ENCODE peak calls at places on chromosomes 12 and 14, in nine cellular contexts. P, C, Z, H, B, D, J, K and E are unnamed samples.
A peak's percentile ranks its signal among the peaks of the same experiment; 100 is the strongest.

GRCh38 chr12:1591029-1591428 is 3.4 kb downstream of the FBXL14 start:
- DNase-seq in P (no peak), Z (no peak), K (no peak), B (no peak), C (no peak), H (no peak), J (no peak), D (peak; percentile 55), E (no peak)

GRCh38 chr12:31832740-31833540 is 104.1 kb upstream of the AMN1 start:
- DNase-seq in C (no peak), P (no peak), K (no peak), H (no peak), Z (peak; percentile 96), J (no peak), D (no peak), B (no peak), E (no peak)

GRCh38 chr12:89259831-89260230 is 92.5 kb downstream of the DUSP6 start:
- DNase-seq in B (no peak), J (no peak), H (no peak), C (no peak), D (no peak), P (no peak), Z (no peak), K (no peak), E (no peak)

GRCh38 chr14:67166450-67166853 is 22.8 kb upstream of the GARIN2 start:
- DNase-seq in J (peak; percentile 49), B (peak; percentile 36), P (peak; percentile 55), K (peak; percentile 56), Z (no peak), H (no peak), D (peak; percentile 59), C (no peak), E (peak; percentile 37)

GRCh38 chr12:45298721-45299120 is 82.8 kb downstream of the ANO6 start:
- DNase-seq in K (no peak), J (no peak), H (no peak), D (no peak), B (no peak), P (no peak), Z (no peak), C (no peak), E (no peak)

GRCh38 chr12:27460471-27460978 is 14.0 kb downstream of the SMCO2 start:
- DNase-seq in Z (peak; percentile 84), P (no peak), B (no peak), H (no peak), J (no peak), D (no peak), K (no peak), C (no peak), E (no peak)

GRCh38 chr14:69398818-69399210 is 322 bp downstream of the SLC39A9 start:
- DNase-seq in H (no peak), D (no peak), Z (no peak), C (no peak), P (no peak), K (no peak), B (no peak), J (no peak), E (no peak)

GRCh38 chr12:47408171-47408871 is 297.5 kb downstream of the RPAP3 start:
- DNase-seq in K (peak; percentile 12), P (no peak), D (peak; percentile 39), C (no peak), J (peak; percentile 2), B (no peak), H (no peak), Z (no peak), E (no peak)

GRCh38 chr12:109680521-109681030 is 33.0 kb upstream of the FAM222A start:
- DNase-seq in J (peak; percentile 16), Z (no peak), B (no peak), P (no peak), D (no peak), K (peak; percentile 19), H (no peak), C (no peak), E (no peak)

GRCh38 chr12:45877069-45877468 is 113.3 kb downstream of the SCAF11 start:
- DNase-seq in J (no peak), K (no peak), B (no peak), D (no peak), H (no peak), P (no peak), C (no peak), Z (no peak), E (no peak)

GRCh38 chr12:2833327-2833726 is 1.5 kb downstream of the NRIP2 start:
- DNase-seq in Z (no peak), J (no peak), K (peak; percentile 75), C (no peak), P (no peak), H (no peak), D (no peak), B (no peak), E (no peak)

GRCh38 chr12:107523760-107524558 is 161.6 kb upstream of the PWP1 start:
- DNase-seq in H (no peak), P (no peak), B (no peak), J (no peak), Z (no peak), K (no peak), D (no peak), C (peak; percentile 61), E (no peak)

GRCh38 chr14:75283162-75283883 is 4.7 kb downstream of the FOS start:
- DNase-seq in P (peak; percentile 72), K (no peak), Z (peak; percentile 50), D (no peak), J (no peak), H (peak; percentile 76), C (peak; percentile 82), B (peak; percentile 76), E (no peak)

GRCh38 chr12:52121848-52122838 is 42.6 kb downstream of the SMIM41 start:
- DNase-seq in H (peak; percentile 91), Z (no peak), B (peak; percentile 62), C (peak; percentile 92), J (peak; percentile 63), K (peak; percentile 31), P (peak; percentile 40), D (peak; percentile 85), E (peak; percentile 74)

GRCh38 chr12:48965447-48965846 is 6.1 kb downstream of the WNT10B start:
- DNase-seq in D (peak; percentile 41), B (no peak), J (peak; percentile 12), C (no peak), K (peak; percentile 44), P (peak; percentile 33), H (no peak), Z (no peak), E (no peak)

GRCh38 chr14:37598973-37599526 is 3.6 kb downstream of the TTC6 start:
- DNase-seq in H (no peak), P (no peak), C (no peak), D (peak; percentile 42), K (no peak), B (no peak), Z (no peak), J (no peak), E (peak; percentile 66)

GRCh38 chr12:103495783-103496456 is at the start of gene C12orf42:
- DNase-seq in J (peak; percentile 68), D (peak; percentile 71), P (peak; percentile 9), C (no peak), Z (no peak), B (no peak), H (no peak), K (peak; percentile 8), E (peak; percentile 85)

GRCh38 chr14:68637106-68638021 is 155.5 kb downstream of the ZFP36L1 start:
- DNase-seq in J (no peak), D (no peak), P (peak; percentile 90), K (no peak), Z (no peak), C (peak; percentile 90), H (peak; percentile 40), B (no peak), E (no peak)

GRCh38 chr12:54937376-54937775 is 47.2 kb downstream of the TESPA1 start:
- DNase-seq in B (no peak), P (no peak), J (no peak), D (no peak), K (no peak), H (no peak), C (no peak), Z (no peak), E (no peak)

GRCh38 chr12:122852336-122853275 is 17.3 kb downstream of the HIP1R start:
- DNase-seq in J (no peak), C (no peak), P (no peak), D (no peak), H (no peak), K (no peak), Z (no peak), B (no peak), E (no peak)

GRCh38 chr14:97878727-97879126 is 1081.5 kb downstream of the VRK1 start:
- DNase-seq in J (no peak), Z (no peak), K (no peak), D (no peak), C (no peak), H (no peak), P (peak; percentile 30), B (peak; percentile 25), E (no peak)

GRCh38 chr12:93776581-93777018 is 99.4 kb downstream of the CRADD start:
- DNase-seq in B (no peak), C (no peak), Z (no peak), D (no peak), K (no peak), P (peak; percentile 98), H (no peak), J (no peak), E (no peak)

GRCh38 chr14:63493246-63493645 is 49.9 kb downstream of the PPP2R5E start:
- DNase-seq in P (peak; percentile 46), B (no peak), H (no peak), J (peak; percentile 85), Z (no peak), D (peak; percentile 64), C (no peak), K (peak; percentile 33), E (peak; percentile 22)

GRCh38 chr14:95533822-95534221 is 1.0 kb upstream of the GLRX5 start:
- DNase-seq in Z (no peak), K (no peak), C (no peak), D (peak; percentile 37), P (peak; percentile 13), J (no peak), H (peak; percentile 81), B (no peak), E (peak; percentile 44)

GRCh38 chr14:37131205-37131604 is 41.2 kb downstream of the SLC25A21 start:
- DNase-seq in Z (no peak), P (no peak), D (no peak), B (no peak), K (no peak), C (no peak), H (no peak), J (no peak), E (no peak)